ENCODE peak calls at places on chromosomes 6 and 20, in nine cellular contexts. One of them, this sample, is unnamed.
A peak's percentile ranks its signal among the peaks of the same experiment; 100 is the strongest.

GRCh38 chr6:167350322-167350721 is 25.4 kb downstream of the TTLL2 start:
- DNase-seq in heart left ventricle: peak; percentile 29
- DNase-seq in transverse colon: no peak
- DNase-seq in suprapubic skin: no peak
- DNase-seq in Peyer's patch: no peak
- DNase-seq in body of pancreas: no peak
- DNase-seq in tibial nerve: no peak
- DNase-seq in stomach: no peak
- DNase-seq in prostate gland: no peak
- DNase-seq in this sample: no peak

GRCh38 chr6:19691465-19692167 is 145.6 kb upstream of the ID4 start:
- DNase-seq in prostate gland: no peak
- DNase-seq in tibial nerve: no peak
- DNase-seq in transverse colon: no peak
- DNase-seq in Peyer's patch: no peak
- DNase-seq in body of pancreas: peak; percentile 3
- DNase-seq in heart left ventricle: no peak
- DNase-seq in suprapubic skin: no peak
- DNase-seq in stomach: no peak
- DNase-seq in this sample: peak; percentile 35

GRCh38 chr6:10330515-10330914 is 84.4 kb downstream of the TFAP2A start:
- DNase-seq in stomach: no peak
- DNase-seq in heart left ventricle: no peak
- DNase-seq in transverse colon: no peak
- DNase-seq in Peyer's patch: no peak
- DNase-seq in body of pancreas: no peak
- DNase-seq in suprapubic skin: no peak
- DNase-seq in prostate gland: no peak
- DNase-seq in tibial nerve: no peak
- DNase-seq in this sample: no peak

GRCh38 chr6:27759930-27760329 is 152.3 kb downstream of the OR2B2 start:
- DNase-seq in heart left ventricle: no peak
- DNase-seq in transverse colon: no peak
- DNase-seq in Peyer's patch: no peak
- DNase-seq in body of pancreas: no peak
- DNase-seq in stomach: no peak
- DNase-seq in tibial nerve: no peak
- DNase-seq in suprapubic skin: no peak
- DNase-seq in prostate gland: no peak
- DNase-seq in this sample: no peak

GRCh38 chr20:25257756-25258462 is 10.0 kb downstream of the PYGB start:
- DNase-seq in transverse colon: peak; percentile 18
- DNase-seq in tibial nerve: no peak
- DNase-seq in body of pancreas: no peak
- DNase-seq in Peyer's patch: peak; percentile 46
- DNase-seq in heart left ventricle: no peak
- DNase-seq in stomach: no peak
- DNase-seq in suprapubic skin: no peak
- DNase-seq in prostate gland: no peak
- DNase-seq in this sample: no peak

GRCh38 chr6:49269190-49269589 is 193.9 kb downstream of the MMUT start:
- DNase-seq in heart left ventricle: no peak
- DNase-seq in suprapubic skin: no peak
- DNase-seq in Peyer's patch: no peak
- DNase-seq in tibial nerve: no peak
- DNase-seq in transverse colon: no peak
- DNase-seq in stomach: no peak
- DNase-seq in body of pancreas: no peak
- DNase-seq in prostate gland: no peak
- DNase-seq in this sample: no peak

GRCh38 chr20:24470031-24470781 is 777 bp downstream of the SYNDIG1 start:
- DNase-seq in Peyer's patch: no peak
- DNase-seq in prostate gland: no peak
- DNase-seq in body of pancreas: no peak
- DNase-seq in transverse colon: no peak
- DNase-seq in heart left ventricle: no peak
- DNase-seq in tibial nerve: no peak
- DNase-seq in stomach: no peak
- DNase-seq in suprapubic skin: no peak
- DNase-seq in this sample: peak; percentile 28

GRCh38 chr6:28353981-28354676 is 4.4 kb downstream of the ZKSCAN3 start:
- DNase-seq in stomach: peak; percentile 76
- DNase-seq in suprapubic skin: no peak
- DNase-seq in transverse colon: peak; percentile 82
- DNase-seq in body of pancreas: peak; percentile 62
- DNase-seq in Peyer's patch: peak; percentile 46
- DNase-seq in prostate gland: no peak
- DNase-seq in heart left ventricle: peak; percentile 74
- DNase-seq in tibial nerve: no peak
- DNase-seq in this sample: peak; percentile 51

GRCh38 chr6:113690255-113690956 is 166.7 kb upstream of the MARCKS start:
- DNase-seq in prostate gland: peak; percentile 36
- DNase-seq in suprapubic skin: no peak
- DNase-seq in transverse colon: no peak
- DNase-seq in tibial nerve: no peak
- DNase-seq in body of pancreas: peak; percentile 61
- DNase-seq in Peyer's patch: no peak
- DNase-seq in heart left ventricle: no peak
- DNase-seq in stomach: no peak
- DNase-seq in this sample: no peak

GRCh38 chr20:38804682-38805501 is 605 bp upstream of the PPP1R16B start:
- DNase-seq in stomach: peak; percentile 43
- DNase-seq in Peyer's patch: peak; percentile 55
- DNase-seq in tibial nerve: no peak
- DNase-seq in body of pancreas: peak; percentile 37
- DNase-seq in transverse colon: peak; percentile 72
- DNase-seq in heart left ventricle: peak; percentile 44
- DNase-seq in prostate gland: no peak
- DNase-seq in suprapubic skin: no peak
- DNase-seq in this sample: no peak

GRCh38 chr6:186221-186965 is 105.9 kb upstream of the DUSP22 start:
- DNase-seq in heart left ventricle: no peak
- DNase-seq in body of pancreas: no peak
- DNase-seq in prostate gland: no peak
- DNase-seq in Peyer's patch: no peak
- DNase-seq in stomach: peak; percentile 19
- DNase-seq in suprapubic skin: no peak
- DNase-seq in transverse colon: no peak
- DNase-seq in tibial nerve: no peak
- DNase-seq in this sample: no peak

GRCh38 chr20:14235355-14235754 is 102.1 kb downstream of the FLRT3 start:
- DNase-seq in stomach: no peak
- DNase-seq in Peyer's patch: no peak
- DNase-seq in heart left ventricle: no peak
- DNase-seq in prostate gland: no peak
- DNase-seq in suprapubic skin: no peak
- DNase-seq in tibial nerve: no peak
- DNase-seq in transverse colon: no peak
- DNase-seq in body of pancreas: no peak
- DNase-seq in this sample: no peak

GRCh38 chr20:51553897-51554504 is 11.5 kb upstream of the NFATC2 start:
- DNase-seq in suprapubic skin: no peak
- DNase-seq in tibial nerve: no peak
- DNase-seq in body of pancreas: no peak
- DNase-seq in prostate gland: no peak
- DNase-seq in Peyer's patch: no peak
- DNase-seq in stomach: no peak
- DNase-seq in transverse colon: no peak
- DNase-seq in heart left ventricle: no peak
- DNase-seq in this sample: no peak

GRCh38 chr20:32132911-32133549 is 23.5 kb downstream of the TM9SF4 start:
- DNase-seq in stomach: no peak
- DNase-seq in prostate gland: no peak
- DNase-seq in Peyer's patch: no peak
- DNase-seq in heart left ventricle: no peak
- DNase-seq in body of pancreas: no peak
- DNase-seq in transverse colon: no peak
- DNase-seq in tibial nerve: no peak
- DNase-seq in suprapubic skin: no peak
- DNase-seq in this sample: no peak
- TF ChIP-seq POLR2A in stomach: no peak
- TF ChIP-seq POLR2A in prostate gland: no peak
- TF ChIP-seq POLR2A in Peyer's patch: no peak
- TF ChIP-seq POLR2A in heart left ventricle: no peak
- TF ChIP-seq POLR2A in body of pancreas: no peak
- TF ChIP-seq POLR2A in transverse colon: no peak
- TF ChIP-seq POLR2A in tibial nerve: no peak
- TF ChIP-seq POLR2A in suprapubic skin: no peak
- TF ChIP-seq POLR2A in this sample: no peak

DNA sequence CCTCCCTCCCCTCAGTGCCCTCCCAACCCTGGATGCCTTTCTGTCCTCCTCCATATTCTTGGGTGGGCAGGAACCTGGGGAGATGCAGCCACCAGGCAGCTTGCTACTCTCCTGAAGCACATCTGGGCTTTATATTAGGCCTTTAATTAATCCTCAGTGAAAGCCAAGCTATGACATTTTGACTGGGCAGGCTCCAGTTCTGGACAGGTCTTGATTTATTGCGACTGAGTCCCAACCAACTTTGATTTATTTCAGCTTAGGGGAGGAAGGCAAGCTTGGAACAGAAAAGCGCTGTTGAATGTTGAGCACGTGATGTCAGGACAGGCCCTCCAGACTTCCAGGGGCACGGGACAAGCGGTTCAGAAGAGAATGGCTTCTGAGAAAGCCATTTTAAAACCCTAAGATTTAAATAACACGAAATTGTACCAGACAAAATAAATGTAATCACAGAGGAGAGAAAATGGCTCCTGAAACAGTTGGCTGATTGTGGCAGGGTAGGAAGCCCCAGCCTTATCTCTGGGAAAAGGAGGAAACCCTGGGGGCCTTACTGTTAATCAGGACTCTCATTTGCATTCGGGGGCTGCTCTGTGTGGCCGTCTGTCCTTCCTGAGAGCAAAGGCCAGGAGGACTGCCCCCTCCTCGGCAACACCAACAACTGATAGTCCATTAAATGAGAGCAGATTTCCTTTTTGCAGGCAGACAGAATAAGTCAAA is 294.2 kb downstream of the FOXC1 start:
- DNase-seq in transverse colon: no peak
- DNase-seq in prostate gland: no peak
- DNase-seq in stomach: no peak
- DNase-seq in heart left ventricle: no peak
- DNase-seq in tibial nerve: no peak
- DNase-seq in suprapubic skin: no peak
- DNase-seq in Peyer's patch: no peak
- DNase-seq in body of pancreas: no peak
- DNase-seq in this sample: no peak
- H3K27ac ChIP-seq in transverse colon: no peak overlapping the region
- H3K27ac ChIP-seq in prostate gland: no peak overlapping the region
- H3K27ac ChIP-seq in stomach: no peak overlapping the region
- H3K27ac ChIP-seq in heart left ventricle: peak overlapping the region; percentile 9
- H3K27ac ChIP-seq in tibial nerve: peak overlapping the region; percentile 49
- H3K27ac ChIP-seq in suprapubic skin: no peak overlapping the region
- H3K27ac ChIP-seq in Peyer's patch: no peak overlapping the region
- H3K27ac ChIP-seq in body of pancreas: peak overlapping the region; percentile 63
- H3K27ac ChIP-seq in this sample: no peak overlapping the region

GRCh38 chr20:61251529-61252393 is at the start of gene CDH4:
- DNase-seq in body of pancreas: no peak
- DNase-seq in heart left ventricle: no peak
- DNase-seq in prostate gland: no peak
- DNase-seq in transverse colon: no peak
- DNase-seq in tibial nerve: no peak
- DNase-seq in Peyer's patch: peak; percentile 33
- DNase-seq in stomach: no peak
- DNase-seq in suprapubic skin: no peak
- DNase-seq in this sample: peak; percentile 5
- H3K4me3 ChIP-seq in body of pancreas: no peak within 1 kb of the TSS
- H3K4me3 ChIP-seq in heart left ventricle: peak within 1 kb of the TSS; percentile 33
- H3K4me3 ChIP-seq in prostate gland: peak within 1 kb of the TSS; percentile 31
- H3K4me3 ChIP-seq in transverse colon: no peak within 1 kb of the TSS
- H3K4me3 ChIP-seq in tibial nerve: no peak within 1 kb of the TSS
- H3K4me3 ChIP-seq in Peyer's patch: peak within 1 kb of the TSS; percentile 44
- H3K4me3 ChIP-seq in stomach: peak within 1 kb of the TSS; percentile 51
- H3K4me3 ChIP-seq in suprapubic skin: peak within 1 kb of the TSS; percentile 52
- H3K4me3 ChIP-seq in this sample: no peak within 1 kb of the TSS

GRCh38 chr20:57707320-57707719 is 2.5 kb downstream of the PMEPA1 start:
- DNase-seq in stomach: no peak
- DNase-seq in suprapubic skin: no peak
- DNase-seq in heart left ventricle: no peak
- DNase-seq in Peyer's patch: no peak
- DNase-seq in body of pancreas: no peak
- DNase-seq in transverse colon: no peak
- DNase-seq in prostate gland: no peak
- DNase-seq in tibial nerve: no peak
- DNase-seq in this sample: no peak

GRCh38 chr20:57709823-57710799 is at the start of gene PMEPA1:
- DNase-seq in body of pancreas: peak; percentile 96
- DNase-seq in prostate gland: peak; percentile 95
- DNase-seq in heart left ventricle: peak; percentile 96
- DNase-seq in suprapubic skin: peak; percentile 96
- DNase-seq in stomach: peak; percentile 94
- DNase-seq in Peyer's patch: peak; percentile 90
- DNase-seq in tibial nerve: peak; percentile 87
- DNase-seq in transverse colon: peak; percentile 95
- DNase-seq in this sample: peak; percentile 95

GRCh38 chr20:57707849-57708693 is 1.7 kb downstream of the PMEPA1 start:
- DNase-seq in body of pancreas: peak; percentile 18
- DNase-seq in prostate gland: peak; percentile 59
- DNase-seq in transverse colon: no peak
- DNase-seq in Peyer's patch: no peak
- DNase-seq in suprapubic skin: no peak
- DNase-seq in tibial nerve: no peak
- DNase-seq in stomach: peak; percentile 40
- DNase-seq in heart left ventricle: no peak
- DNase-seq in this sample: peak; percentile 14

GRCh38 chr20:57710841-57711240 is 1.0 kb upstream of the PMEPA1 start:
- DNase-seq in suprapubic skin: no peak
- DNase-seq in tibial nerve: no peak
- DNase-seq in Peyer's patch: no peak
- DNase-seq in heart left ventricle: no peak
- DNase-seq in transverse colon: no peak
- DNase-seq in stomach: no peak
- DNase-seq in body of pancreas: peak; percentile 22
- DNase-seq in prostate gland: no peak
- DNase-seq in this sample: peak; percentile 41

DNA sequence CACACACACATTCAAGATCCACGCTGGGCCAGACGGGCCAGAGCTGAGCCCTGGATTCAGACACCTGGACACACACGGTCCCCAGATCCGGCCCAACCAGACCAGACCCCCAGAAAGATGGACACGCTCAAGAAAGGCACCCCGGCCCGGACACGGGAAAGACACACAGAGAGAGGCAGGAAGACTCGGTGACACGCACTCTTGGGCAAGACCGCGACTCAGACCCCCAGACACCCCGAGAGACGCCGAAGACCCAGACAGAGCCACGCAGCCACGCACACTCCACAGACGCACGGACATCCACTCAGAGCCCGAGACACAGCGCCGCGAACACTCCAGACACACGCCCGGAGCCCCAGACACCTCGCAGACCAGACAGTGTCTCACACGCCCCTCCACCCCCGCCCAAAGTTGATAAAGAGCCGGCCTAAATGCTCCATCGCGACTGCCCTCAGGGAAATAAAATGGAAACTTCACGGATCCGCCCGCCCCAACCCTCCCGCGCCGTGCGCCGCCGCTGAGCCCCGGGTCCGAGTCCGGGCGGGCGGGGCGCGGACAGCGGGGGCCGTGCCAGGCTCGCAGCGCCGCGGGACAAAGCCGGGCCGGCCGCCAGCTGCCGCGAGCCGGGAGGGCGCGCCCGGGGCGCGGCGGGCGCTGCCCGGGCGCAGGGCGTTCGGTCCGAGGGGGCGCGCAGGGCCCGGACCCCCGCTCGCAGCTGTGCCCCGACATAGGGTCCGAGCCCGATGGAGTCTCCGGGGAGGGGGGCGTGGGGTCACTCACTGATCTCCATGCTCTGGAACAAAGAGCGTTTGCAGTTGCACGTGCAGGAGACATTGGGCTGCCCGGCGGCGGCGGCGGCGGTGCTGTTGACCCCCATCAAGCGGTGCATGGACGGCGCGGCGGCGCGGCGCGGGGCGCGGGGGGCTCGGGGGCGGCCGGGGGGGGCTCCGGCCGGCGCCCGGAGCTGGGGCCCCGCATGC is 831 bp downstream of the PMEPA1 start:
- DNase-seq in transverse colon: no peak
- DNase-seq in prostate gland: no peak
- DNase-seq in tibial nerve: no peak
- DNase-seq in Peyer's patch: peak; percentile 64
- DNase-seq in suprapubic skin: no peak
- DNase-seq in heart left ventricle: no peak
- DNase-seq in stomach: no peak
- DNase-seq in body of pancreas: peak; percentile 20
- DNase-seq in this sample: peak; percentile 32
- TF ChIP-seq POLR2A in transverse colon: no peak
- TF ChIP-seq POLR2A in prostate gland: no peak
- TF ChIP-seq POLR2A in tibial nerve: no peak
- TF ChIP-seq POLR2A in Peyer's patch: no peak
- TF ChIP-seq POLR2A in suprapubic skin: no peak
- TF ChIP-seq POLR2A in heart left ventricle: no peak
- TF ChIP-seq POLR2A in stomach: no peak
- TF ChIP-seq POLR2A in body of pancreas: no peak
- TF ChIP-seq POLR2A in this sample: no peak

This sample was measured in thyroid gland.